ENCODE peak calls at places on chromosomes 5 and 9, in six cellular contexts. V is foreskin fibroblast, Q is HCT116, A is fibroblast of mammary gland, U is mucosa of descending colon, E is WTC11. M is an unnamed sample.

GRCh38 chr9:130629443-130630090 is 34.8 kb upstream of the PRDM12 start:
- DNase-seq in U (no peak), A (no peak), V (no peak), Q (no peak), E (no peak), M (no peak)

GRCh38 chr5:175572922-175573321 is 84.9 kb upstream of the HRH2 start:
- DNase-seq in V (peak), U (no peak), A (peak), Q (no peak), E (no peak), M (no peak)

GRCh38 chr5:132295505-132296411 is 1.6 kb downstream of the SLC22A4 start:
- DNase-seq in Q (no peak), A (no peak), E (no peak), V (no peak), U (no peak), M (no peak)

GRCh38 chr9:100590481-100590880 is 12.6 kb downstream of the CAVIN4 start:
- DNase-seq in Q (no peak), V (peak), U (no peak), A (peak), E (no peak), M (no peak)

GRCh38 chr5:68315679-68316271 is 100.2 kb downstream of the PIK3R1 start:
- DNase-seq in U (peak), Q (no peak), E (peak), A (no peak), V (no peak), M (no peak)

GRCh38 chr9:124212381-124213050 is 45.2 kb upstream of the NEK6 start:
- DNase-seq in U (no peak), V (peak), A (peak), Q (no peak), E (no peak), M (no peak)

GRCh38 chr9:18543406-18543965 is 69.5 kb downstream of the ADAMTSL1 start:
- DNase-seq in A (peak), V (peak), U (no peak), Q (no peak), E (no peak), M (no peak)

GRCh38 chr9:91847576-91847975 is 102.5 kb downstream of the ROR2 start:
- DNase-seq in Q (no peak), A (peak), E (no peak), U (no peak), V (peak), M (no peak)

GRCh38 chr9:130713286-130713975 is 19.9 kb downstream of the EXOSC2 start:
- DNase-seq in U (no peak), Q (no peak), A (peak), V (peak), E (peak), M (no peak)

GRCh38 chr5:171579849-171580505 is 160.5 kb downstream of the FGF18 start:
- DNase-seq in E (no peak), A (peak), V (no peak), Q (no peak), U (no peak), M (no peak)

GRCh38 chr9:113187935-113188595 is 33.0 kb downstream of the FKBP15 start:
- DNase-seq in U (no peak), Q (peak), V (peak), A (peak), E (no peak), M (no peak)

GRCh38 chr5:83321656-83322055 is 149.9 kb upstream of the VCAN start:
- DNase-seq in U (no peak), Q (no peak), A (peak), E (no peak), V (peak), M (no peak)

GRCh38 chr5:15560421-15560820 is 60.4 kb downstream of the FBXL7 start:
- DNase-seq in Q (no peak), A (no peak), V (no peak), E (no peak), U (no peak), M (no peak)

GRCh38 chr5:134092875-134093274 is 21.6 kb upstream of the TCF7 start:
- DNase-seq in Q (no peak), U (no peak), A (peak), V (no peak), E (no peak), M (no peak)

GRCh38 chr9:11319477-11320060 is 706.8 kb upstream of the PTPRD start:
- DNase-seq in E (peak), A (peak), Q (no peak), V (no peak), U (no peak), M (no peak)

GRCh38 chr5:132094393-132095076 is 20.9 kb downstream of the CSF2 start:
- DNase-seq in V (peak), E (no peak), Q (no peak), A (peak), U (no peak), M (no peak)

GRCh38 chr5:156223547-156223946 is 103.4 kb upstream of the SGCD start:
- DNase-seq in E (no peak), Q (no peak), U (no peak), A (no peak), V (no peak), M (no peak)

GRCh38 chr9:93464395-93464794 is 11.0 kb upstream of the FAM120AOS start:
- DNase-seq in A (no peak), E (no peak), Q (no peak), U (no peak), V (no peak), M (no peak)

GRCh38 chr5:137191179-137191578 is 307.9 kb downstream of the SPOCK1 start:
- DNase-seq in A (no peak), V (no peak), U (no peak), E (no peak), Q (no peak), M (no peak)

GRCh38 chr9:90983394-90983793 is 181.8 kb downstream of the SYK start:
- DNase-seq in Q (no peak), V (no peak), E (no peak), A (no peak), U (no peak), M (no peak)

GRCh38 chr9:80789831-80790230 is 899.5 kb downstream of the TLE1 start:
- DNase-seq in U (no peak), Q (no peak), V (no peak), A (no peak), E (no peak), M (no peak)

GRCh38 chr5:90767710-90768109 is 209.1 kb downstream of the ADGRV1 start:
- DNase-seq in U (no peak), A (no peak), Q (no peak), E (no peak), V (no peak), M (no peak)

GRCh38 chr9:99832558-99832864 is 10.8 kb downstream of the NR4A3 start:
- DNase-seq in Q (no peak), A (no peak), U (no peak), V (no peak), E (no peak), M (no peak)

GRCh38 chr5:177476531-177477233 is 3.2 kb upstream of the DBN1 start:
- DNase-seq in V (no peak), U (peak), A (peak), E (no peak), Q (no peak), M (no peak)

GRCh38 chr9:134169166-134169565 is 4.8 kb upstream of the RNU6ATAC start:
- DNase-seq in Q (no peak), V (no peak), U (no peak), A (no peak), E (no peak), M (no peak)

GRCh38 chr9:101397746-101398334 is 578 bp downstream of the MRPL50 start:
- DNase-seq in Q (no peak), U (no peak), A (peak), V (no peak), E (no peak), M (no peak)

GRCh38 chr9:86126998-86127972 is 27.9 kb upstream of the GOLM1 start:
- DNase-seq in A (peak), E (peak), U (peak), Q (peak), V (peak), M (peak)

GRCh38 chr9:128099932-128100491 is 27.5 kb downstream of the PTGES2 start:
- DNase-seq in A (peak), Q (no peak), U (peak), E (no peak), V (no peak), M (no peak)

GRCh38 chr5:61023131-61023530 is 78.1 kb downstream of the NDUFAF2 start:
- DNase-seq in U (no peak), Q (no peak), V (no peak), A (peak), E (no peak), M (no peak)

GRCh38 chr9:126488881-126489404 is 124.8 kb upstream of the LMX1B start:
- DNase-seq in U (no peak), Q (no peak), A (no peak), V (no peak), E (no peak), M (no peak)

GRCh38 chr9:87606921-87607521 is 109.4 kb downstream of the DAPK1 start:
- DNase-seq in V (peak), A (peak), Q (no peak), U (no peak), E (no peak), M (no peak)

GRCh38 chr9:122130837-122131236 is 28.7 kb downstream of the NDUFA8 start:
- DNase-seq in U (no peak), Q (no peak), E (no peak), V (no peak), A (no peak), M (no peak)

GRCh38 chr5:36494756-36495637 is 111.4 kb upstream of the SLC1A3 start:
- DNase-seq in Q (no peak), A (peak), V (no peak), E (no peak), U (no peak), M (no peak)

GRCh38 chr9:123269316-123269715 is 930 bp upstream of the STRBP start:
- DNase-seq in Q (no peak), V (no peak), U (no peak), E (peak), A (no peak), M (no peak)

GRCh38 chr9:121464968-121465367 is 34.7 kb downstream of the GGTA1 start:
- DNase-seq in U (no peak), E (no peak), Q (no peak), V (no peak), A (no peak), M (no peak)

GRCh38 chr5:54360089-54360488 is 49.7 kb upstream of the ARL15 start:
- DNase-seq in U (no peak), A (peak), Q (no peak), V (peak), E (no peak), M (no peak)

GRCh38 chr5:112238473-112238872 is 180.6 kb downstream of the EPB41L4A start:
- DNase-seq in Q (no peak), A (no peak), U (no peak), V (no peak), E (no peak), M (no peak)
- TF ChIP-seq CTCF in Q (no peak), A (no peak), U (no peak), V (no peak), E (no peak), M (no peak)

DNA sequence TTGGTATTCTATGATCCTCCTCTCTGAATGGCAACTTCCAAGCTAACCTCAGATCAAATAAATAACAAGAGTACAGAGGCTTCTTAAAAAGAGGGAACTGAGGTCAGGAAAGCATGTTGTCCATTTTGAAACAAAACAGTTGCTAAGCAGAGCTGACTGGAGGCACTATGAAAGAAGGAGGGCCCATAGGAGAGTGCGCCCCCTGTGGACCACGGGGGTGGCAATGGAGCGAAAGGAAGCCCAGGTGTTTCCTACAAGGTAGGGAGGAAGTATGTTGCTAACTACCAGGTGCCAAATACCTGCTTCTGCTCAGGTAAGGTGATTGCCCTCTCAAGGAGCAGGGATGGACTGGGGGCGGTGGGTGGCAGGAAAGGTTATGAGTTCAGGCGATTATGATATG is 101.8 kb upstream of the MAST4 start:
- DNase-seq in V (no peak), U (no peak), E (peak), Q (no peak), A (no peak), M (no peak)
- TF ChIP-seq CTCF in V (no peak), U (no peak), E (peak), Q (peak), A (no peak), M (peak)

GRCh38 chr5:136040746-136041415 is 12.1 kb downstream of the TGFBI start:
- DNase-seq in A (no peak), Q (no peak), U (peak), E (no peak), V (no peak), M (no peak)

GRCh38 chr5:136038635-136039034 is 9.8 kb downstream of the TGFBI start:
- DNase-seq in Q (no peak), E (no peak), A (peak), U (no peak), V (no peak), M (no peak)

GRCh38 chr5:136036293-136036911 is 7.6 kb downstream of the TGFBI start:
- DNase-seq in V (no peak), Q (no peak), U (no peak), A (no peak), E (no peak), M (no peak)

GRCh38 chr5:136036991-136037705 is 8.4 kb downstream of the TGFBI start:
- DNase-seq in V (peak), U (peak), Q (no peak), A (no peak), E (no peak), M (no peak)

GRCh38 chr5:136039202-136039601 is 10.4 kb downstream of the TGFBI start:
- DNase-seq in V (no peak), A (no peak), E (no peak), Q (no peak), U (no peak), M (no peak)
- TF ChIP-seq CTCF in V (no peak), A (peak), E (no peak), Q (no peak), U (no peak), M (no peak)

GRCh38 chr9:35566417-35566816 is 38.6 kb upstream of the TESK1 start:
- DNase-seq in V (peak), A (no peak), E (no peak), Q (no peak), U (no peak), M (no peak)
- TF ChIP-seq CTCF in V (no peak), A (no peak), E (no peak), Q (no peak), U (no peak), M (no peak)

M was measured in neural crest cell.